ENCODE peak calls at places on chromosomes 7 and 10, in eight cellular contexts. G, I, C, L, V, P, U and T are unnamed samples.

GRCh38 chr10:70404906-70405824 is 1.2 kb downstream of the EIF4EBP2 start:
- DNase-seq in G (no peak), I (peak), C (peak), L (no peak), V (peak), P (no peak), U (no peak), T (peak)

GRCh38 chr7:87231243-87231642 is 11.7 kb upstream of the TMEM243 start:
- DNase-seq in G (no peak), I (no peak), C (no peak), L (no peak), V (no peak), P (no peak), U (no peak), T (no peak)

GRCh38 chr10:29055091-29055490 is 233.8 kb upstream of the LYZL1 start:
- DNase-seq in G (no peak), I (no peak), C (no peak), L (no peak), V (no peak), P (no peak), U (no peak), T (no peak)

GRCh38 chr7:33764752-33765451 is 140.4 kb upstream of the BMPER start:
- DNase-seq in G (no peak), I (no peak), C (no peak), L (no peak), V (peak), P (no peak), U (peak), T (no peak)

GRCh38 chr10:80686734-80687561 is 149.2 kb downstream of the SH2D4B start:
- DNase-seq in G (no peak), I (no peak), C (no peak), L (no peak), V (no peak), P (no peak), U (no peak), T (no peak)

GRCh38 chr7:957418-958220 is 3.1 kb upstream of the ADAP1 start:
- DNase-seq in G (no peak), I (peak), C (no peak), L (peak), V (no peak), P (no peak), U (no peak), T (no peak)

GRCh38 chr10:120005408-120006280 is 113.1 kb downstream of the SEC23IP start:
- DNase-seq in G (no peak), I (peak), C (no peak), L (peak), V (no peak), P (no peak), U (no peak), T (no peak)

GRCh38 chr10:23344251-23344841 is at the start of gene C10orf67:
- DNase-seq in G (peak), I (peak), C (peak), L (peak), V (no peak), P (no peak), U (no peak), T (no peak)